ENCODE peak calls at places on chromosomes 3 and 15, in five cellular contexts. H is HCEC 1CT; B is hepatocyte; S is effector memory CD8-positive, alpha-beta T cell; C is kidney tubule cell. O is an unnamed sample.
A peak's percentile ranks its signal among the peaks of the same experiment; 100 is the strongest.

GRCh38 chr3:122351612-122352011 is 26.6 kb downstream of the CSTA start:
- DNase-seq in B (no peak), H (no peak), C (no peak), S (no peak), O (no peak)

GRCh38 chr3:134059680-134060560 is 30.2 kb upstream of the SLCO2A1 start:
- DNase-seq in H (no peak), C (peak; percentile 9), S (no peak), B (peak; percentile 36), O (no peak)

GRCh38 chr3:45907769-45908705 is 21.7 kb downstream of the CCR9 start:
- DNase-seq in C (no peak), B (peak; percentile 64), S (peak; percentile 13), H (peak; percentile 82), O (no peak)

GRCh38 chr3:80998022-80998421 is 763.4 kb downstream of the GBE1 start:
- DNase-seq in C (no peak), B (no peak), H (no peak), S (no peak), O (no peak)

GRCh38 chr15:69018951-69019350 is 4.5 kb downstream of the NOX5 start:
- DNase-seq in H (no peak), B (no peak), S (no peak), C (no peak), O (no peak)

GRCh38 chr15:82730022-82730530 is 20.4 kb upstream of the AP3B2 start:
- DNase-seq in H (no peak), B (no peak), S (no peak), C (no peak), O (no peak)

GRCh38 chr3:192855434-192855833 is 62.2 kb downstream of the MB21D2 start:
- DNase-seq in C (no peak), S (no peak), B (no peak), H (no peak), O (no peak)

GRCh38 chr3:126781889-126782491 is 78.0 kb downstream of the CHCHD6 start:
- DNase-seq in B (peak; percentile 38), C (peak; percentile 74), H (peak; percentile 82), S (no peak), O (no peak)

GRCh38 chr3:43995929-43996378 is 245.7 kb upstream of the TOPAZ1 start:
- DNase-seq in B (no peak), C (no peak), H (no peak), S (no peak), O (no peak)

GRCh38 chr3:197010556-197011351 is 18.9 kb downstream of the MELTF start:
- DNase-seq in B (no peak), C (no peak), S (no peak), H (no peak), O (no peak)

GRCh38 chr3:19901918-19902317 is 32.1 kb downstream of the EFHB start:
- DNase-seq in C (peak; percentile 17), S (no peak), H (no peak), B (no peak), O (no peak)

GRCh38 chr3:117846238-117846637 is 1136.7 kb downstream of the TUSC7 start:
- DNase-seq in C (no peak), B (no peak), S (no peak), H (no peak), O (no peak)

GRCh38 chr3:151431940-151432339 is 28.9 kb downstream of the IGSF10 start:
- DNase-seq in H (no peak), C (peak; percentile 81), B (no peak), S (no peak), O (no peak)

GRCh38 chr3:79019137-79019923 is 748.5 kb downstream of the ROBO1 start:
- DNase-seq in C (peak; percentile 84), H (peak; percentile 93), S (no peak), B (peak; percentile 90), O (no peak)

GRCh38 chr15:45429974-45430792 is 51.8 kb upstream of the GATM start:
- DNase-seq in H (peak; percentile 13), S (peak; percentile 85), B (peak; percentile 86), C (peak; percentile 74), O (peak; percentile 15)

GRCh38 chr3:120416868-120417267 is 33.9 kb downstream of the FSTL1 start:
- DNase-seq in S (no peak), H (no peak), B (no peak), C (no peak), O (no peak)

GRCh38 chr15:37220949-37221670 is 120.8 kb upstream of the MEIS2 start:
- DNase-seq in S (no peak), B (no peak), C (no peak), H (no peak), O (no peak)

GRCh38 chr3:141498592-141499223 is 11.9 kb downstream of the RASA2 start:
- DNase-seq in B (no peak), H (no peak), S (peak; percentile 81), C (no peak), O (peak; percentile 79)

GRCh38 chr3:127407026-127407939 is 119.4 kb upstream of the PRR20G start:
- DNase-seq in S (no peak), H (no peak), B (no peak), C (no peak), O (no peak)

GRCh38 chr15:74438696-74439316 is 5.0 kb upstream of the SEMA7A start:
- DNase-seq in B (peak; percentile 89), H (peak; percentile 57), C (peak; percentile 83), S (peak; percentile 72), O (peak; percentile 66)

GRCh38 chr15:68196445-68197169 is 8.5 kb downstream of the CALML4 start:
- DNase-seq in S (no peak), B (no peak), C (no peak), H (no peak), O (no peak)

GRCh38 chr3:134677196-134677986 is 26.6 kb upstream of the KY start:
- DNase-seq in C (no peak), S (no peak), H (no peak), B (no peak), O (no peak)

GRCh38 chr15:70792171-70792573 is 28.8 kb upstream of the UACA start:
- DNase-seq in S (no peak), H (peak; percentile 88), B (no peak), C (peak; percentile 92), O (no peak)

GRCh38 chr3:99663981-99664380 is 25.6 kb downstream of the COL8A1 start:
- DNase-seq in C (no peak), H (no peak), S (no peak), B (no peak), O (no peak)

GRCh38 chr3:123610331-123610730 is 25.5 kb upstream of the HACD2 start:
- DNase-seq in B (no peak), C (peak; percentile 75), H (no peak), S (no peak), O (no peak)

GRCh38 chr15:85133709-85134108 is 152.1 kb downstream of the PDE8A start:
- DNase-seq in B (no peak), H (no peak), C (no peak), S (no peak), O (no peak)

GRCh38 chr3:172980849-172981248 is 160.2 kb downstream of the SPATA16 start:
- DNase-seq in S (no peak), H (no peak), B (no peak), C (no peak), O (no peak)

GRCh38 chr3:48561045-48561736 is 2.4 kb downstream of the UCN2 start:
- DNase-seq in C (peak; percentile 73), S (no peak), H (peak; percentile 59), B (peak; percentile 71), O (no peak)

GRCh38 chr15:69976366-69976994 is 121.2 kb downstream of the TLE3 start:
- DNase-seq in C (peak; percentile 49), H (peak; percentile 15), B (peak; percentile 84), S (peak; percentile 31), O (no peak)

GRCh38 chr15:94206463-94207167 is 24.7 kb upstream of the MCTP2 start:
- DNase-seq in H (no peak), B (no peak), C (peak; percentile 21), S (no peak), O (no peak)